ENCODE peak calls at places on chromosome 2, in seven cellular contexts. D is K562, U is SK-N-SH, O is HCT116, Z is H1, I is HepG2, R is GM12878. A is an unnamed sample.

GRCh38 chr2:43890855-43891254 is 52.1 kb downstream of the ABCG8 start:
- DNase-seq in U (no peak), Z (no peak), R (no peak), I (no peak), O (no peak), D (no peak), A (no peak)

GRCh38 chr2:126864861-126865260 is 33.8 kb upstream of the TEX51 start:
- DNase-seq in U (no peak), D (peak), R (no peak), O (peak), I (no peak), Z (peak), A (no peak)

GRCh38 chr2:235573331-235574221 is 79.7 kb downstream of the AGAP1 start:
- DNase-seq in D (no peak), I (no peak), O (no peak), R (no peak), Z (no peak), U (peak), A (no peak)

GRCh38 chr2:126220336-126220735 is 435.6 kb upstream of the GYPC start:
- DNase-seq in O (no peak), Z (no peak), D (no peak), I (no peak), U (no peak), R (no peak), A (no peak)

GRCh38 chr2:209423562-209424541 is at the start of gene MAP2:
- DNase-seq in R (no peak), Z (peak), O (peak), I (peak), U (peak), D (peak), A (peak)

GRCh38 chr2:46909771-46910419 is 5.7 kb downstream of the MCFD2 start:
- DNase-seq in O (peak), U (no peak), D (no peak), Z (no peak), I (peak), R (peak), A (no peak)

GRCh38 chr2:150490466-150490865 is 3.0 kb upstream of the RND3 start:
- DNase-seq in R (no peak), Z (no peak), O (no peak), D (no peak), I (no peak), U (no peak), A (no peak)

GRCh38 chr2:118638453-118638852 is 209.0 kb downstream of the EN1 start:
- DNase-seq in Z (no peak), O (no peak), R (no peak), U (no peak), D (peak), I (no peak), A (no peak)

GRCh38 chr2:239229545-239230279 is 171.1 kb downstream of the HDAC4 start:
- DNase-seq in Z (no peak), O (no peak), R (no peak), I (no peak), D (no peak), U (no peak), A (no peak)

GRCh38 chr2:50953021-50953420 is 78.9 kb downstream of the NRXN1 start:
- DNase-seq in R (no peak), O (peak), U (no peak), I (peak), D (no peak), Z (no peak), A (no peak)

GRCh38 chr2:135843671-135844070 is 6.7 kb upstream of the LCT start:
- DNase-seq in U (no peak), O (no peak), R (no peak), D (no peak), I (no peak), Z (peak), A (no peak)

GRCh38 chr2:215638687-215639086 is 202.8 kb upstream of the FN1 start:
- DNase-seq in Z (no peak), R (no peak), O (no peak), I (no peak), D (no peak), U (no peak), A (no peak)

DNA sequence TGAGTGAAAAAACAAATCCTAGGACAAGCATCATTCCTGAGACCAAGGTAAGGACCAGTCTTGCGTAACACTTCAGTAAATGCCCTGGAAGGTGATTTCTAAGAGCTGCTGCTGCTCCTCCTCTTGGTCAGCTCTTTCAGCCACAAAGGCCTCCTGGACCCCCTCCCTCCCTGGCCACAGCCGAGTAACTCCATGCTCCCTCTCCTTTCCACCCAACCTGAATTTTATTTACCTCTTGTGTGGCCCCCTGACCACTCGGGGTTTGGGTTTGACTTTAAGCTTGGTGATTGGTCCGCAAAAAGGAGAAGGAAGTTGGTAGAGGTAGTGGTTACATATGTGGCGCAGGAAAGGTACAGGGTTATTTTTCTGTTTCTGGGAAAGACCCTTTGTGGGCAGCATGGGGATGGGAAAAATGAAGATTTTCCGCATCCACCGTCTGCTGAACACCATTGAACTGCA is 9.2 kb downstream of the HTRA2 start:
- DNase-seq in U (no peak), R (peak), O (no peak), D (no peak), I (no peak), Z (no peak), A (no peak)
- TF ChIP-seq JUND in U (no peak), R (no peak), O (no peak), D (no peak), I (no peak), Z (no peak), A (no peak)

DNA sequence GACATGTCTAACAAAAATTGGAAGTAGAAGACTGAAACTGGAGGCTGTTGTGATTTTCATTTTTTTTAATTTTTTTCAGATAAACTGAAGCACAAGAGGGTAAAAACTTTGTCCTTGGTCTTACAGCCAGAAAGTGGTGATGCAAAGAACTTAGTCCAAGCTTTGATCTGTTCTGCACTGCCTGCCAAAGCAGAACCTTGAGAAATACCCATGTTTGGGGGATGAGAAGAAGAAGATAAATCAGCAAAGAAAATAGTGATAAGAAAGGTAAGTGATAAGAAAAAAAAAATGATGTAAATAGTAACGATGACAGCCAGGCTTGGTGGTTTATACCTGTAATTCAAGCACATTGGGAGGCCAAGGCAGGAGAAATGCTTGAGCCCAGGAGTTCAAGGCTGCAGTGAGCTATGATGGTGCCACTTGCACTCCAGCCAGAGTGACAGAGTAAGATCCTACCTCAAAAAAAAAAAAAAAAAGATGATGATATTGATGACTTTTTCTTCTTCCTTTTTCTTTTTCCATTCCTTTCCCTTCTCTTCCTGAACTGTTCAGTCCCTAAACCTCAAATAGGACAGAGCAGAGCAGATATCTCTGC is 14.6 kb upstream of the NOSTRIN start:
- DNase-seq in R (no peak), Z (no peak), D (no peak), U (no peak), O (no peak), I (no peak), A (no peak)
- TF ChIP-seq JUND in R (no peak), Z (no peak), D (no peak), U (no peak), O (no peak), I (no peak), A (no peak)

DNA sequence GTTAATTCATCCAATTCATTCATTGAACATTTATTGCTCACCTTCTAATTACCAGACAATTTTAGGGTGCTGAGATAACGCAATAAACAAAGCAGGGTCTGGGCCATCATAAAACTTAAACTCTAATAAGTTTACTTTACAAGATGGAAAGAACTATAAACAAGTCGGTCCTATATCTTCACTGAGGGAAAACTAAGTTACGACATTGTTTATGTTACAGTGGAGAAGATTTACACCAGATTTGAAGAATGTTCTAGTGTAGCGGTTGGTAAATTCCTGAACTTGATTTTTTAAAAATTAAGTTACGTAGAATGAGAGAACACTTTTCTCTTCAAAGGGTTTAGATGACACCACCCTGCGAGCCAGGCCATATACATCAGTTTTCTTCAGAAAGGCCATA is 20.7 kb upstream of the FRZB start:
- DNase-seq in O (no peak), D (no peak), I (no peak), U (no peak), R (no peak), Z (no peak), A (no peak)
- TF ChIP-seq JUND in O (no peak), D (no peak), I (no peak), U (no peak), R (no peak), Z (no peak), A (no peak)

GRCh38 chr2:61255580-61256437 is 93.8 kb downstream of the C2orf74 start:
- DNase-seq in U (peak), O (no peak), I (peak), D (peak), Z (no peak), R (no peak), A (no peak)
- TF ChIP-seq JUND in U (peak), O (no peak), I (no peak), D (peak), Z (no peak), R (no peak), A (no peak)

GRCh38 chr2:481388-481787 is 193.5 kb upstream of the ALKAL2 start:
- DNase-seq in Z (peak), R (no peak), D (no peak), I (no peak), U (no peak), O (no peak), A (no peak)
- TF ChIP-seq JUND in Z (no peak), R (no peak), D (no peak), I (no peak), U (no peak), O (no peak), A (no peak)

GRCh38 chr2:196630531-196630930 is 9.0 kb upstream of the CCDC150 start:
- DNase-seq in Z (no peak), O (no peak), I (no peak), D (no peak), U (no peak), R (no peak), A (no peak)

GRCh38 chr2:196640031-196640548 is 575 bp downstream of the CCDC150 start:
- DNase-seq in I (no peak), O (no peak), Z (no peak), D (no peak), R (peak), U (no peak), A (no peak)

GRCh38 chr2:196639180-196640030 is at the start of gene CCDC150:
- DNase-seq in I (peak), Z (peak), O (peak), U (peak), D (peak), R (peak), A (peak)

GRCh38 chr2:196638765-196639164 is 750 bp upstream of the CCDC150 start:
- DNase-seq in R (no peak), Z (no peak), D (no peak), U (no peak), O (no peak), I (no peak), A (no peak)

GRCh38 chr2:196635156-196635555 is 4.4 kb upstream of the CCDC150 start:
- DNase-seq in Z (no peak), O (no peak), R (no peak), I (no peak), D (no peak), U (no peak), A (no peak)
- TF ChIP-seq JUND in Z (no peak), O (no peak), R (no peak), I (no peak), D (no peak), U (no peak), A (no peak)